ENCODE peak calls at places on chromosome 6, in six cellular contexts. Y, J, N, C, L and H are unnamed samples.

GRCh38 chr6:30071858-30072257 is 3.7 kb downstream of the RNF39 start:
- DNase-seq in Y (peak), J (no peak), N (no peak), C (no peak), L (no peak), H (no peak)

GRCh38 chr6:106103728-106104109 is 17.6 kb downstream of the PRDM1 start:
- DNase-seq in Y (peak), J (no peak), N (no peak), C (peak), L (no peak), H (no peak)

GRCh38 chr6:167676666-167677421 is 149.9 kb upstream of the AFDN start:
- DNase-seq in Y (no peak), J (no peak), N (peak), C (no peak), L (no peak), H (no peak)

GRCh38 chr6:13794184-13794583 is 20.2 kb downstream of the MCUR1 start:
- DNase-seq in Y (no peak), J (peak), N (no peak), C (no peak), L (peak), H (no peak)

GRCh38 chr6:170080169-170080827 is 210.6 kb downstream of the DLL1 start:
- DNase-seq in Y (no peak), J (no peak), N (no peak), C (no peak), L (no peak), H (peak)

GRCh38 chr6:118894425-118895240 is 681 bp downstream of the ASF1A start:
- DNase-seq in Y (peak), J (no peak), N (peak), C (peak), L (peak), H (peak)

GRCh38 chr6:104256547-104257144 is 603.1 kb downstream of the HACE1 start:
- DNase-seq in Y (no peak), J (no peak), N (no peak), C (no peak), L (no peak), H (no peak)

GRCh38 chr6:136923116-136923953 is 1.2 kb downstream of the SLC35D3 start:
- DNase-seq in Y (no peak), J (no peak), N (peak), C (no peak), L (no peak), H (no peak)

GRCh38 chr6:22036267-22036666 is 260.6 kb downstream of the PRL start:
- DNase-seq in Y (no peak), J (no peak), N (peak), C (peak), L (peak), H (no peak)

GRCh38 chr6:164034602-164035140 is 620.2 kb downstream of the QKI start:
- DNase-seq in Y (no peak), J (no peak), N (no peak), C (peak), L (no peak), H (no peak)

GRCh38 chr6:24584390-24584735 is 61.6 kb downstream of the KIAA0319 start:
- DNase-seq in Y (no peak), J (no peak), N (no peak), C (no peak), L (no peak), H (no peak)

GRCh38 chr6:105545947-105546710 is 143.2 kb upstream of the PREP start:
- DNase-seq in Y (no peak), J (peak), N (no peak), C (no peak), L (peak), H (no peak)

GRCh38 chr6:14079433-14079832 is 38.1 kb upstream of the CD83 start:
- DNase-seq in Y (no peak), J (no peak), N (no peak), C (peak), L (peak), H (no peak)

GRCh38 chr6:134870677-134871498 is 79.0 kb downstream of the ALDH8A1 start:
- DNase-seq in Y (no peak), J (no peak), N (no peak), C (no peak), L (peak), H (no peak)

GRCh38 chr6:62652692-62653328 is 366.8 kb upstream of the KHDRBS2 start:
- DNase-seq in Y (no peak), J (no peak), N (no peak), C (no peak), L (peak), H (no peak)

GRCh38 chr6:119894801-119895200 is 545.2 kb upstream of the MAN1A1 start:
- DNase-seq in Y (no peak), J (no peak), N (no peak), C (no peak), L (no peak), H (no peak)

GRCh38 chr6:61809004-61809595 is 476.9 kb downstream of the KHDRBS2 start:
- DNase-seq in Y (no peak), J (no peak), N (no peak), C (peak), L (no peak), H (no peak)

GRCh38 chr6:45986746-45987274 is 28.9 kb downstream of the CLIC5 start:
- DNase-seq in Y (no peak), J (no peak), N (no peak), C (no peak), L (no peak), H (no peak)

GRCh38 chr6:139711714-139712585 is 337.5 kb upstream of the CITED2 start:
- DNase-seq in Y (no peak), J (no peak), N (no peak), C (no peak), L (peak), H (no peak)

GRCh38 chr6:26358511-26358981 is 6.5 kb upstream of the BTN3A2 start:
- DNase-seq in Y (no peak), J (no peak), N (no peak), C (no peak), L (no peak), H (no peak)

GRCh38 chr6:55379486-55379885 is 52.2 kb downstream of the GFRAL start:
- DNase-seq in Y (no peak), J (no peak), N (no peak), C (no peak), L (peak), H (no peak)

GRCh38 chr6:37242429-37243052 is 15.0 kb upstream of the TBC1D22B start:
- DNase-seq in Y (no peak), J (peak), N (no peak), C (peak), L (peak), H (no peak)